ENCODE peak calls at places on chromosomes 11 and 22, in six cellular contexts. K, V, L, X, Z and B are unnamed samples.

GRCh38 chr11:111531156-111531555 is 9.4 kb upstream of the LAYN start:
- DNase-seq in X (no peak), K (no peak), L (no peak), Z (no peak), V (no peak), B (no peak)

GRCh38 chr11:44524751-44525171 is 40.7 kb upstream of the CD82 start:
- DNase-seq in Z (no peak), L (no peak), V (no peak), X (no peak), K (no peak), B (no peak)

GRCh38 chr11:61429346-61429690 is 457 bp downstream of the CPSF7 start:
- DNase-seq in X (peak; percentile 73), V (no peak), Z (no peak), K (peak; percentile 31), L (peak; percentile 73), B (no peak)

GRCh38 chr11:131656839-131657211 is 286.4 kb downstream of the NTM start:
- DNase-seq in K (no peak), V (no peak), X (no peak), L (no peak), Z (no peak), B (no peak)

GRCh38 chr22:23073506-23074229 is 3.3 kb downstream of the GNAZ start:
- DNase-seq in K (no peak), Z (no peak), V (no peak), X (no peak), L (peak; percentile 16), B (no peak)

GRCh38 chr22:44098021-44098739 is 74.1 kb downstream of the PARVB start:
- DNase-seq in X (no peak), Z (no peak), L (no peak), K (no peak), V (no peak), B (no peak)

GRCh38 chr22:49244466-49245420 is 582.9 kb downstream of the BRD1 start:
- DNase-seq in X (no peak), L (no peak), Z (peak; percentile 13), V (no peak), K (no peak), B (peak; percentile 55)

GRCh38 chr11:93219440-93219839 is 21.6 kb upstream of the SLC36A4 start:
- DNase-seq in X (no peak), L (no peak), Z (no peak), V (no peak), K (no peak), B (no peak)

GRCh38 chr11:35114901-35115687 is 23.9 kb upstream of the CD44 start:
- DNase-seq in L (no peak), K (no peak), V (no peak), Z (no peak), X (no peak), B (no peak)

GRCh38 chr11:62974848-62975522 is 9.8 kb downstream of the SLC22A6 start:
- DNase-seq in L (no peak), V (no peak), K (no peak), Z (no peak), X (no peak), B (no peak)

GRCh38 chr22:49021926-49022815 is 805.5 kb downstream of the BRD1 start:
- DNase-seq in Z (no peak), V (no peak), X (no peak), K (no peak), L (no peak), B (no peak)

GRCh38 chr11:46845440-46845739 is 690 bp downstream of the CKAP5 start:
- DNase-seq in X (no peak), L (no peak), K (no peak), Z (no peak), V (no peak), B (no peak)

GRCh38 chr11:43376594-43376993 is 17.9 kb downstream of the TTC17 start:
- DNase-seq in X (no peak), K (no peak), V (no peak), L (no peak), Z (no peak), B (no peak)

GRCh38 chr22:27212617-27213177 is 555.3 kb downstream of the MIAT start:
- DNase-seq in L (no peak), X (no peak), K (peak; percentile 92), V (no peak), Z (peak; percentile 51), B (peak; percentile 94)

GRCh38 chr11:34792814-34793241 is 123.4 kb downstream of the APIP start:
- DNase-seq in X (no peak), V (no peak), L (peak; percentile 28), K (no peak), Z (no peak), B (no peak)

GRCh38 chr11:44632466-44633123 is 67.1 kb downstream of the CD82 start:
- DNase-seq in L (peak; percentile 66), V (no peak), Z (peak; percentile 29), X (no peak), K (no peak), B (peak; percentile 89)

GRCh38 chr11:20373568-20374209 is 10.2 kb downstream of the HTATIP2 start:
- DNase-seq in L (no peak), Z (no peak), X (no peak), K (no peak), V (no peak), B (peak; percentile 3)

GRCh38 chr22:38314140-38314991 is 2.9 kb downstream of the CSNK1E start:
- DNase-seq in X (no peak), V (no peak), Z (no peak), L (no peak), K (no peak), B (no peak)

GRCh38 chr22:27679722-27680488 is 121.7 kb downstream of the MN1 start:
- DNase-seq in V (no peak), Z (no peak), L (no peak), K (no peak), X (no peak), B (no peak)

GRCh38 chr22:28799125-28799833 is 1.1 kb downstream of the XBP1 start:
- DNase-seq in Z (peak; percentile 62), L (no peak), K (peak; percentile 85), V (no peak), X (no peak), B (peak; percentile 92)

GRCh38 chr11:13160302-13160701 is 117.3 kb upstream of the BMAL1 start:
- DNase-seq in Z (no peak), V (no peak), K (no peak), L (no peak), X (no peak), B (no peak)

GRCh38 chr22:41382610-41383009 is 868 bp downstream of the TEF start:
- DNase-seq in V (no peak), Z (no peak), K (no peak), L (no peak), X (no peak), B (no peak)

GRCh38 chr22:20514658-20515406 is 7.4 kb downstream of the MED15 start:
- DNase-seq in V (no peak), Z (no peak), X (no peak), L (no peak), K (no peak), B (no peak)

GRCh38 chr11:60880635-60881282 is 13.4 kb downstream of the ZP1 start:
- DNase-seq in L (no peak), X (no peak), K (peak; percentile 9), Z (no peak), V (no peak), B (no peak)

GRCh38 chr11:119389611-119390254 is 8.2 kb upstream of the USP2 start:
- DNase-seq in V (no peak), K (no peak), X (no peak), Z (no peak), L (no peak), B (no peak)

GRCh38 chr22:33666661-33667619 is 253.3 kb downstream of the LARGE1 start:
- DNase-seq in X (no peak), K (no peak), L (no peak), V (no peak), Z (no peak), B (no peak)

GRCh38 chr11:118609380-118610219 is 2.2 kb downstream of the PHLDB1 start:
- DNase-seq in Z (no peak), V (no peak), L (no peak), K (peak; percentile 44), X (peak; percentile 35), B (no peak)

GRCh38 chr22:50687829-50688228 is 15.2 kb downstream of the SHANK3 start:
- DNase-seq in X (no peak), L (no peak), Z (peak; percentile 14), V (no peak), K (no peak), B (no peak)

GRCh38 chr22:36816635-36817428 is at the start of gene PVALB:
- DNase-seq in L (no peak), Z (no peak), X (no peak), V (no peak), K (no peak), B (no peak)
- H3K27me3 ChIP-seq in L (no peaks in the 10 kb centered on the region), Z (peaks cover 7% of the 10 kb centered on the region), X (peaks cover 17% of the 10 kb centered on the region), V (peaks cover 29% of the 10 kb centered on the region), K (peaks cover 8% of the 10 kb centered on the region), B (no peaks in the 10 kb centered on the region)

DNA sequence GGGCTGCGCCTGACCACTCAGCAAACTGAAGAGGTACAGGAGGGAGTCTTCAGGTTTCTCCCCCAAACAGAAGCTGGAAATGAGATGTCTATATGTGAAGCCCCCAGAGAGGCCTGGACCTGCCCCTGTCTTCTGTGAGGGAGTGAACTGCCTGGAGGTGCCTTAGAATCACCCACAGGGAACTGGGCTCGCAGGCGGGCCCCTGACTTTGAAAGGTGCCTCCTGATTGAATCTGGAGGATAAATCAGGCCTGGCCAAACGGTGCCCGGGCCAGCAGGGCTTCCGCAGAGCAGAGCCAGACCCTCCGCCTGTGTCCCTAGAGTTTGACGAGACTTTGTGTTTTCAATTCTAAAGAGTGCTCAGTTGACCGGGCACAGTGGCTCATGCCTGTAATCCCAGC is 18.4 kb downstream of the TSSC4 start:
- DNase-seq in L (no peak), V (no peak), Z (no peak), K (no peak), X (no peak), B (no peak)
- H3K27me3 ChIP-seq in L (no peaks in the 10 kb centered on the region), V (no peaks in the 10 kb centered on the region), Z (no peaks in the 10 kb centered on the region), K (no peaks in the 10 kb centered on the region), X (no peaks in the 10 kb centered on the region), B (peaks cover 21% of the 10 kb centered on the region)

DNA sequence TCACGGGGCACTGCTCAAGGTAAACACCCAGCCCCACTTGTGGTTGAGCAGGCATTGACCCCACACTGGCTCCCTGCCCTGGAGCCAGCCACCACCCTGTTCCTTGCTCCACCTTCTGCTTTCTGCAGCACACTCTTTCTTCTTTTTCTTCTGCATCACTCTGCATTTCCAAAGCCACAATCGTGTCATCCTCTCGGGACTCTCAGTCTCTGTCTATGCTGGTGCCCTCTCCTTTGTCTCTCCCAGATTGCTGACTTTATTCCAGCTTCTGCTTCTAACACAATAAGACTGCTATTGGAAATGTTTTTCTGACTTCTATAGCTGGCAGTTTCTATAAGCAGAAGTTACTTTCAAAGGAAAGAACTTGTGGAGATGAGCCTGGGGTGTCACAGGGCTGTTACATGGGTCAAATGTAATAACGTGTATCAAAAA is 14.4 kb downstream of the GRAP2 start:
- DNase-seq in L (no peak), X (no peak), V (no peak), Z (no peak), K (no peak), B (peak; percentile 68)
- H3K27me3 ChIP-seq in L (no peaks in the 10 kb centered on the region), X (no peaks in the 10 kb centered on the region), V (no peaks in the 10 kb centered on the region), Z (peaks cover 5% of the 10 kb centered on the region), K (no peaks in the 10 kb centered on the region), B (no peaks in the 10 kb centered on the region)

GRCh38 chr11:70544774-70545625 is 146.7 kb downstream of the CTTN start:
- DNase-seq in K (no peak), Z (no peak), L (no peak), X (no peak), V (no peak), B (no peak)
- H3K27me3 ChIP-seq in K (no peaks in the 10 kb centered on the region), Z (no peaks in the 10 kb centered on the region), L (no peaks in the 10 kb centered on the region), X (no peaks in the 10 kb centered on the region), V (no peaks in the 10 kb centered on the region), B (peaks cover 10% of the 10 kb centered on the region)